ENCODE peak calls at places on chromosomes 7 and 10, in five cellular contexts. P, V, B, K and D are unnamed samples.

GRCh38 chr10:103930449-103930848 is 12.5 kb upstream of the STN1 start:
- DNase-seq in P (no peak), V (no peak), B (no peak), K (no peak), D (no peak)

GRCh38 chr7:143388491-143389101 is 7.5 kb downstream of the ZYX start:
- DNase-seq in P (no peak), V (peak), B (no peak), K (no peak), D (peak)

GRCh38 chr7:34748244-34749039 is 90.4 kb downstream of the NPSR1 start:
- DNase-seq in P (no peak), V (peak), B (no peak), K (peak), D (no peak)

GRCh38 chr7:93461350-93461749 is 113.2 kb downstream of the CALCR start:
- DNase-seq in P (no peak), V (no peak), B (no peak), K (no peak), D (no peak)

GRCh38 chr7:2959828-2960599 is 83.7 kb downstream of the CARD11 start:
- DNase-seq in P (no peak), V (no peak), B (no peak), K (no peak), D (peak)

GRCh38 chr7:1432411-1433082 is 26.7 kb downstream of the MICALL2 start:
- DNase-seq in P (peak), V (no peak), B (peak), K (peak), D (no peak)

GRCh38 chr7:37732253-37732652 is 48.7 kb downstream of the GPR141 start:
- DNase-seq in P (no peak), V (no peak), B (no peak), K (no peak), D (no peak)

GRCh38 chr10:113142601-113143000 is 192.6 kb downstream of the TCF7L2 start:
- DNase-seq in P (no peak), V (no peak), B (no peak), K (no peak), D (no peak)

GRCh38 chr7:44524811-44525388 is 16.2 kb downstream of the NPC1L1 start:
- DNase-seq in P (no peak), V (no peak), B (no peak), K (no peak), D (no peak)

GRCh38 chr10:100826983-100827818 is 81.8 kb downstream of the PAX2 start:
- DNase-seq in P (no peak), V (peak), B (no peak), K (no peak), D (no peak)

GRCh38 chr7:24052572-24053223 is 231.3 kb upstream of the NPY start:
- DNase-seq in P (no peak), V (no peak), B (no peak), K (no peak), D (no peak)

GRCh38 chr10:44978570-44979280 is at the start of gene DEPP1:
- DNase-seq in P (no peak), V (peak), B (no peak), K (peak), D (no peak)

GRCh38 chr7:389911-390601 is 100.1 kb downstream of the FOXL3 start:
- DNase-seq in P (no peak), V (peak), B (no peak), K (no peak), D (peak)

GRCh38 chr10:37860494-37861190 is 3.2 kb upstream of the ZNF248 start:
- DNase-seq in P (no peak), V (no peak), B (no peak), K (peak), D (no peak)

GRCh38 chr10:1737222-1738061 is at the start of gene ADARB2:
- DNase-seq in P (no peak), V (no peak), B (no peak), K (peak), D (no peak)

GRCh38 chr7:87316846-87317545 is 28.5 kb upstream of the CROT start:
- DNase-seq in P (no peak), V (no peak), B (no peak), K (peak), D (no peak)

GRCh38 chr10:26367771-26368170 is 70.4 kb upstream of the APBB1IP start:
- DNase-seq in P (no peak), V (no peak), B (no peak), K (peak), D (no peak)

GRCh38 chr7:101017099-101017777 is 2.6 kb upstream of the MUC17 start:
- DNase-seq in P (peak), V (peak), B (no peak), K (peak), D (no peak)

GRCh38 chr7:128892521-128893250 is 17.8 kb downstream of the KCP start:
- DNase-seq in P (no peak), V (peak), B (no peak), K (no peak), D (peak)

GRCh38 chr10:8361510-8361844 is 307.0 kb downstream of the GATA3 start:
- DNase-seq in P (no peak), V (no peak), B (no peak), K (no peak), D (no peak)

GRCh38 chr7:81924494-81924893 is 154.6 kb upstream of the HGF start:
- DNase-seq in P (no peak), V (no peak), B (no peak), K (no peak), D (no peak)

GRCh38 chr7:47635091-47636090 is 53.5 kb upstream of the TNS3 start:
- DNase-seq in P (no peak), V (peak), B (no peak), K (peak), D (no peak)

GRCh38 chr7:2487586-2488271 is 11.5 kb upstream of the GRIFIN start:
- DNase-seq in P (no peak), V (peak), B (no peak), K (peak), D (no peak)

GRCh38 chr10:110651044-110651958 is 7.2 kb downstream of the RBM20 start:
- DNase-seq in P (no peak), V (no peak), B (no peak), K (peak), D (no peak)

GRCh38 chr7:105189859-105190492 is 176.0 kb downstream of the KMT2E start:
- DNase-seq in P (no peak), V (no peak), B (no peak), K (no peak), D (no peak)

GRCh38 chr7:81857385-81857784 is 87.5 kb upstream of the HGF start:
- DNase-seq in P (no peak), V (no peak), B (no peak), K (peak), D (no peak)

GRCh38 chr7:31002256-31002655 is 38.5 kb downstream of the GHRHR start:
- DNase-seq in P (no peak), V (no peak), B (no peak), K (no peak), D (no peak)

GRCh38 chr7:27249724-27250636 is 7.4 kb downstream of the EVX1 start:
- DNase-seq in P (no peak), V (no peak), B (no peak), K (no peak), D (no peak)

GRCh38 chr10:69344591-69345244 is 66.4 kb downstream of the HK1 start:
- DNase-seq in P (no peak), V (no peak), B (no peak), K (no peak), D (no peak)

GRCh38 chr7:146791344-146792300 is 675.0 kb downstream of the CNTNAP2 start:
- DNase-seq in P (no peak), V (no peak), B (no peak), K (no peak), D (no peak)

GRCh38 chr7:27873981-27874957 is 134.3 kb downstream of the TAX1BP1 start:
- DNase-seq in P (no peak), V (peak), B (no peak), K (peak), D (no peak)

GRCh38 chr10:59905066-59905734 is 1.2 kb downstream of the CCDC6 start:
- DNase-seq in P (no peak), V (peak), B (no peak), K (peak), D (no peak)